ENCODE peak calls at places on chromosomes 12 and 14, in six cellular contexts. One of them, this sample, is unnamed.
A peak's percentile ranks its signal among the peaks of the same experiment; 100 is the strongest.

GRCh38 chr12:89882051-89882450 is 173.4 kb upstream of the ATP2B1 start:
- DNase-seq in AG09309: peak; percentile 81
- DNase-seq in fibroblast of mammary gland: peak; percentile 53
- DNase-seq in tibial nerve: no peak
- DNase-seq in mucosa of descending colon: no peak
- DNase-seq in PC-3: no peak
- DNase-seq in this sample: peak; percentile 44

GRCh38 chr12:92561543-92561899 is 141.3 kb upstream of the PLEKHG7 start:
- DNase-seq in AG09309: peak; percentile 80
- DNase-seq in fibroblast of mammary gland: peak; percentile 92
- DNase-seq in tibial nerve: peak; percentile 79
- DNase-seq in mucosa of descending colon: no peak
- DNase-seq in PC-3: no peak
- DNase-seq in this sample: peak; percentile 96

GRCh38 chr12:659090-659683 is 4.1 kb downstream of the NINJ2 start:
- DNase-seq in AG09309: no peak
- DNase-seq in fibroblast of mammary gland: no peak
- DNase-seq in tibial nerve: no peak
- DNase-seq in mucosa of descending colon: no peak
- DNase-seq in PC-3: no peak
- DNase-seq in this sample: no peak

GRCh38 chr14:88934231-88934898 is 109.9 kb downstream of the TTC8 start:
- DNase-seq in AG09309: no peak
- DNase-seq in fibroblast of mammary gland: no peak
- DNase-seq in tibial nerve: no peak
- DNase-seq in mucosa of descending colon: no peak
- DNase-seq in PC-3: no peak
- DNase-seq in this sample: peak; percentile 76

GRCh38 chr14:66174453-66174891 is 311.7 kb upstream of the CCDC196 start:
- DNase-seq in AG09309: no peak
- DNase-seq in fibroblast of mammary gland: no peak
- DNase-seq in tibial nerve: no peak
- DNase-seq in mucosa of descending colon: no peak
- DNase-seq in PC-3: no peak
- DNase-seq in this sample: peak; percentile 0

GRCh38 chr12:132602578-132603239 is 7.7 kb downstream of the LRCOL1 start:
- DNase-seq in AG09309: no peak
- DNase-seq in fibroblast of mammary gland: no peak
- DNase-seq in tibial nerve: no peak
- DNase-seq in mucosa of descending colon: peak; percentile 87
- DNase-seq in PC-3: no peak
- DNase-seq in this sample: peak; percentile 26

GRCh38 chr12:2640709-2641108 is 154.1 kb upstream of the FKBP4 start:
- DNase-seq in AG09309: peak; percentile 91
- DNase-seq in fibroblast of mammary gland: peak; percentile 98
- DNase-seq in tibial nerve: peak; percentile 22
- DNase-seq in mucosa of descending colon: no peak
- DNase-seq in PC-3: peak; percentile 81
- DNase-seq in this sample: peak; percentile 95

GRCh38 chr14:103550451-103551337 is 11.8 kb downstream of the BAG5 start:
- DNase-seq in AG09309: no peak
- DNase-seq in fibroblast of mammary gland: no peak
- DNase-seq in tibial nerve: no peak
- DNase-seq in mucosa of descending colon: peak; percentile 36
- DNase-seq in PC-3: no peak
- DNase-seq in this sample: no peak

GRCh38 chr14:23187925-23188324 is 4.5 kb upstream of the SLC7A8 start:
- DNase-seq in AG09309: no peak
- DNase-seq in fibroblast of mammary gland: no peak
- DNase-seq in tibial nerve: no peak
- DNase-seq in mucosa of descending colon: no peak
- DNase-seq in PC-3: no peak
- DNase-seq in this sample: no peak

GRCh38 chr14:101017209-101017608 is 113.7 kb upstream of the RTL1 start:
- DNase-seq in AG09309: peak; percentile 4
- DNase-seq in fibroblast of mammary gland: peak; percentile 15
- DNase-seq in tibial nerve: no peak
- DNase-seq in mucosa of descending colon: no peak
- DNase-seq in PC-3: no peak
- DNase-seq in this sample: peak; percentile 68

GRCh38 chr12:88266851-88267360 is 124.8 kb downstream of the TMTC3 start:
- DNase-seq in AG09309: no peak
- DNase-seq in fibroblast of mammary gland: peak; percentile 32
- DNase-seq in tibial nerve: no peak
- DNase-seq in mucosa of descending colon: no peak
- DNase-seq in PC-3: no peak
- DNase-seq in this sample: peak; percentile 13

GRCh38 chr14:103541944-103542544 is 13.0 kb downstream of the TRMT61A start:
- DNase-seq in AG09309: no peak
- DNase-seq in fibroblast of mammary gland: no peak
- DNase-seq in tibial nerve: no peak
- DNase-seq in mucosa of descending colon: peak; percentile 57
- DNase-seq in PC-3: no peak
- DNase-seq in this sample: no peak

GRCh38 chr14:49033131-49033530 is 553.0 kb downstream of the RPS29 start:
- DNase-seq in AG09309: no peak
- DNase-seq in fibroblast of mammary gland: no peak
- DNase-seq in tibial nerve: no peak
- DNase-seq in mucosa of descending colon: no peak
- DNase-seq in PC-3: no peak
- DNase-seq in this sample: no peak

GRCh38 chr14:38210587-38211257 is 3.0 kb downstream of the SSTR1 start:
- DNase-seq in AG09309: no peak
- DNase-seq in fibroblast of mammary gland: peak; percentile 57
- DNase-seq in tibial nerve: no peak
- DNase-seq in mucosa of descending colon: peak; percentile 26
- DNase-seq in PC-3: no peak
- DNase-seq in this sample: peak; percentile 48

GRCh38 chr14:38210168-38210567 is 2.5 kb downstream of the SSTR1 start:
- DNase-seq in AG09309: peak; percentile 69
- DNase-seq in fibroblast of mammary gland: peak; percentile 85
- DNase-seq in tibial nerve: no peak
- DNase-seq in mucosa of descending colon: peak; percentile 26
- DNase-seq in PC-3: peak; percentile 71
- DNase-seq in this sample: no peak

GRCh38 chr14:38212996-38213395 is 5.3 kb downstream of the SSTR1 start:
- DNase-seq in AG09309: no peak
- DNase-seq in fibroblast of mammary gland: peak; percentile 9
- DNase-seq in tibial nerve: no peak
- DNase-seq in mucosa of descending colon: no peak
- DNase-seq in PC-3: no peak
- DNase-seq in this sample: no peak

GRCh38 chr14:38209572-38210159 is 2.0 kb downstream of the SSTR1 start:
- DNase-seq in AG09309: no peak
- DNase-seq in fibroblast of mammary gland: peak; percentile 28
- DNase-seq in tibial nerve: no peak
- DNase-seq in mucosa of descending colon: peak; percentile 33
- DNase-seq in PC-3: no peak
- DNase-seq in this sample: no peak

GRCh38 chr14:38211258-38211735 is 3.6 kb downstream of the SSTR1 start:
- DNase-seq in AG09309: no peak
- DNase-seq in fibroblast of mammary gland: peak; percentile 3
- DNase-seq in tibial nerve: no peak
- DNase-seq in mucosa of descending colon: peak; percentile 24
- DNase-seq in PC-3: no peak
- DNase-seq in this sample: no peak
- H3K4me3 ChIP-seq in AG09309: peak overlapping the region; percentile 84
- H3K4me3 ChIP-seq in fibroblast of mammary gland: peak overlapping the region; percentile 48
- H3K4me3 ChIP-seq in tibial nerve: peak overlapping the region; percentile 5
- H3K4me3 ChIP-seq in mucosa of descending colon: no peak overlapping the region
- H3K4me3 ChIP-seq in PC-3: no peak overlapping the region
- H3K4me3 ChIP-seq in this sample: no peak overlapping the region

GRCh38 chr12:113052326-113052725 is 4.2 kb upstream of the DTX1 start:
- DNase-seq in AG09309: no peak
- DNase-seq in fibroblast of mammary gland: no peak
- DNase-seq in tibial nerve: no peak
- DNase-seq in mucosa of descending colon: no peak
- DNase-seq in PC-3: no peak
- DNase-seq in this sample: no peak

GRCh38 chr12:113050808-113051207 is 5.7 kb upstream of the DTX1 start:
- DNase-seq in AG09309: no peak
- DNase-seq in fibroblast of mammary gland: no peak
- DNase-seq in tibial nerve: no peak
- DNase-seq in mucosa of descending colon: no peak
- DNase-seq in PC-3: no peak
- DNase-seq in this sample: no peak

GRCh38 chr12:113048716-113049127 is 7.8 kb upstream of the DTX1 start:
- DNase-seq in AG09309: peak; percentile 13
- DNase-seq in fibroblast of mammary gland: peak; percentile 64
- DNase-seq in tibial nerve: peak; percentile 88
- DNase-seq in mucosa of descending colon: no peak
- DNase-seq in PC-3: peak; percentile 84
- DNase-seq in this sample: peak; percentile 77

GRCh38 chr12:113051759-113052158 is 4.8 kb upstream of the DTX1 start:
- DNase-seq in AG09309: no peak
- DNase-seq in fibroblast of mammary gland: no peak
- DNase-seq in tibial nerve: no peak
- DNase-seq in mucosa of descending colon: no peak
- DNase-seq in PC-3: no peak
- DNase-seq in this sample: no peak

DNA sequence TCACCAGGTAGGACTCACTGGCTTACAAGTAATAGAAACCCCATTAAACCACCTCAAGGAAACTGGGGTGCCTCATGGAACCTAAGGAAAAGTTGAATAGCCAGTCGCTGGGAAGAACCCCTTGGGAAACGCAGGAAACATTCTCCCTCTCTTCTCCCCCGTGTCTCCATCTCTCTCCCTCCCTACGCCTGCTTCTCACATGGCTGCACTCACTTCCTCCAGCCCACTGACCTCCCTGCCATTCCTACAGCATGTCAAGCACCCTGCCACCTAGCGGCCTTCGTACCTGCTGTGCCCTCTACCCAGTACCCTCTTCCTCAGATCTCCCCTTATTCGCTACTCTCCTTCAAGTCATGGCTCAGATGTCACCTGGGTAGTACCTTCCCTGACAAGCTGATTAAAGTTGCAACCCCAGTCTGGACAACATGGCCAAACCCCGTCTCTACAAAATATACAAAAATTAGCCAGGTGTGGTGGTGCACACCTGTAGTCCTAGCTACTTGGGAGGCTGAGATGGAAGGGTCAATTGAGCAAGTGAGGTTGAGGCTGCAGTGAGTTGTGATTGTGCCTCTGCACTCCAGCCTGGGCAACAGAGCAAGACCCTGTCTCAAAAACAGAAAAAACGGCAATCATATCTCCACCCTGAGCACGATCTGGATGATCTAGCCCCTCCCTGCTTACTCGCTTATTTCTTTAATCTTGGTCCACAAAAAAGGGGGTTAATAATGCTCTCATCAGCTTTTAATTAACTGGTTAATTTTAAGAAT is 6.4 kb upstream of the DTX1 start:
- DNase-seq in AG09309: no peak
- DNase-seq in fibroblast of mammary gland: no peak
- DNase-seq in tibial nerve: no peak
- DNase-seq in mucosa of descending colon: no peak
- DNase-seq in PC-3: peak; percentile 36
- DNase-seq in this sample: no peak
- TF ChIP-seq CTCF in AG09309: peak; percentile 34
- TF ChIP-seq CTCF in fibroblast of mammary gland: peak; percentile 9
- TF ChIP-seq CTCF in tibial nerve: no peak
- TF ChIP-seq CTCF in mucosa of descending colon: no peak
- TF ChIP-seq CTCF in PC-3: peak; percentile 63
- TF ChIP-seq CTCF in this sample: no peak

GRCh38 chr12:97758102-97758501 is 295.5 kb downstream of the RMST start:
- DNase-seq in AG09309: no peak
- DNase-seq in fibroblast of mammary gland: no peak
- DNase-seq in tibial nerve: no peak
- DNase-seq in mucosa of descending colon: no peak
- DNase-seq in PC-3: no peak
- DNase-seq in this sample: no peak

GRCh38 chr12:97754306-97754705 is 291.7 kb downstream of the RMST start:
- DNase-seq in AG09309: no peak
- DNase-seq in fibroblast of mammary gland: no peak
- DNase-seq in tibial nerve: no peak
- DNase-seq in mucosa of descending colon: no peak
- DNase-seq in PC-3: no peak
- DNase-seq in this sample: no peak

GRCh38 chr12:97756741-97757140 is 294.1 kb downstream of the RMST start:
- DNase-seq in AG09309: no peak
- DNase-seq in fibroblast of mammary gland: no peak
- DNase-seq in tibial nerve: no peak
- DNase-seq in mucosa of descending colon: no peak
- DNase-seq in PC-3: no peak
- DNase-seq in this sample: no peak

GRCh38 chr12:97757431-97758091 is 295.0 kb downstream of the RMST start:
- DNase-seq in AG09309: no peak
- DNase-seq in fibroblast of mammary gland: peak; percentile 35
- DNase-seq in tibial nerve: no peak
- DNase-seq in mucosa of descending colon: no peak
- DNase-seq in PC-3: no peak
- DNase-seq in this sample: no peak

DNA sequence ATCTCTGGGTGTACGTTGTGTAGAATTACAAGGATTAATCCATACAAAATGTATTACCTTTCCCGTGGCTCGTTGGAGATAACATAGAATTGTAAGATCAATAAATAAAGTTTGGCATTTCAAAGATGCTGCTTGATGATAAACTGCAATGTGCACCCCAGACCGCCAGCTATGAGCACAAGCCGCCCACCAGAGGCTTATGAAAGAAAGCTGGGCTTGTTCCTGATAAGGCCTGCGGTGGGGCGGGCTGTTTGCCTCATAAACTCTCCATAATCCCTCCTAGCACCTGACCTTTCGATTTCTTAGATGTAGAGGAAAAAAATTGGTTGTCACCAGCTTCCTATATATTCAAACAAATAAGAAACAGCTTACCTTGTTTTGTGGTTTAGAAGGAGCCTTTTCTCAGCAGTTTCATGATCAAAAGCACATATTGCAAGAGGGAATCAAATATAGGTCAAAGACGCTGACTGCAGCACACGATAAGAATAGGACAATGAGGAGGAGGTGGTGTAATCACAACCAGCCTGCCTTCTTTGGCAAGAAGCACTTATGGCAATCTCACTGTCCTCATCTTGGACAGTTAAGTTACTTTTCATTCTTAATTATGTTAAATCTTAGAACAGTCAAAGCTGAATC is 293.6 kb downstream of the RMST start:
- DNase-seq in AG09309: no peak
- DNase-seq in fibroblast of mammary gland: peak; percentile 24
- DNase-seq in tibial nerve: no peak
- DNase-seq in mucosa of descending colon: no peak
- DNase-seq in PC-3: no peak
- DNase-seq in this sample: no peak
- H3K4me3 ChIP-seq in AG09309: no peak overlapping the region
- H3K4me3 ChIP-seq in fibroblast of mammary gland: no peak overlapping the region
- H3K4me3 ChIP-seq in tibial nerve: no peak overlapping the region
- H3K4me3 ChIP-seq in mucosa of descending colon: no peak overlapping the region
- H3K4me3 ChIP-seq in PC-3: no peak overlapping the region
- H3K4me3 ChIP-seq in this sample: no peak overlapping the region

DNA sequence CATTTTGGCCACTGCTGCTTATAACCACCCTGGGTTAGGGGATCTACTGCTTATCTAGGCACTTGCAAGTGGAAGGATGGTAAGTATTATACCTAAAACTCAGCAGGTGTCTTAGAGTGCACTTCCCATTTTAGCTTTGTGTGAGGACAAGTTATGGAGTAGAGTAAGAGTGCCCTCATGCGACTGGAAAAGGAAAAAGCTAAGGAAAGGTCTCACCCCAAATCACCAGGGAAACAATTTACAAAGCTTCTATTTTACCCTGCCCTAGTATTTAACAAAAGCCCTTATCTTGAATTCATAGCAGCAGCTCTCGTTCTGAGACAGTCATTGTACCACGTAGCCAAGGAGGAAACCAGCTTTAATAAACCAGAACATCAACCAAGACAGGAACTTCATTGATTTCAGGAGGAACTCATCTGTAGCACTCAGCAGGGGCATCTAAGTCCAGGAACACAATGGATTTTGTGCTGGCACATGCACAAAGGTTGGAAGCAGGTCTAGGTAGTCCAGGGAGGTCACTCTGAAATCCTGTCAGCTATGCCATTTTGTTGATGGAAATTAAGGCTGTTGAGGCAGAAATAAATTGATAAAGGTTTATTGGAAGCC is 2.9 kb downstream of the RDH12 start:
- DNase-seq in AG09309: no peak
- DNase-seq in fibroblast of mammary gland: peak; percentile 60
- DNase-seq in tibial nerve: peak; percentile 44
- DNase-seq in mucosa of descending colon: no peak
- DNase-seq in PC-3: peak; percentile 79
- DNase-seq in this sample: peak; percentile 75
- TF ChIP-seq CTCF in AG09309: peak; percentile 83
- TF ChIP-seq CTCF in fibroblast of mammary gland: peak; percentile 80
- TF ChIP-seq CTCF in tibial nerve: peak; percentile 57
- TF ChIP-seq CTCF in mucosa of descending colon: no peak
- TF ChIP-seq CTCF in PC-3: peak; percentile 91
- TF ChIP-seq CTCF in this sample: peak; percentile 76